ENCODE peak calls at places on chromosomes 6 and 20, in five cellular contexts. T, V, H, P and B are unnamed samples.

GRCh38 chr6:14713561-14713960 is 532.3 kb upstream of the JARID2 start:
- DNase-seq in V (no peak), H (no peak), P (no peak), T (no peak), B (no peak)

GRCh38 chr6:77457720-77458349 is 5.5 kb downstream of the HTR1B start:
- DNase-seq in H (no peak), V (peak; percentile 83), T (peak; percentile 85), P (peak; percentile 87), B (peak; percentile 82)

GRCh38 chr6:150857062-150857905 is 8.2 kb upstream of the MTHFD1L start:
- DNase-seq in H (no peak), P (no peak), T (no peak), V (peak; percentile 29), B (no peak)

GRCh38 chr6:121441477-121441876 is 6.0 kb downstream of the GJA1 start:
- DNase-seq in T (no peak), V (no peak), H (no peak), P (no peak), B (no peak)

GRCh38 chr20:33267691-33268090 is 15.3 kb upstream of the BPIFB1 start:
- DNase-seq in V (no peak), P (no peak), H (no peak), T (no peak), B (no peak)

GRCh38 chr6:147643341-147644200 is 135.1 kb downstream of the SAMD5 start:
- DNase-seq in V (no peak), P (no peak), H (no peak), T (no peak), B (no peak)

GRCh38 chr6:134724653-134725340 is 225.1 kb downstream of the ALDH8A1 start:
- DNase-seq in V (no peak), P (no peak), H (no peak), T (no peak), B (no peak)

GRCh38 chr6:99836471-99836870 is 157.6 kb downstream of the MCHR2 start:
- DNase-seq in T (no peak), H (no peak), V (no peak), P (no peak), B (no peak)

GRCh38 chr6:45424628-45424955 is 46.9 kb upstream of the SUPT3H start:
- DNase-seq in H (no peak), V (no peak), T (no peak), P (no peak), B (no peak)

GRCh38 chr6:12126051-12126450 is 113.9 kb downstream of the HIVEP1 start:
- DNase-seq in H (no peak), P (no peak), T (no peak), V (no peak), B (no peak)

GRCh38 chr6:81838031-81838430 is 85.5 kb upstream of the TENT5A start:
- DNase-seq in P (peak; percentile 35), H (no peak), T (no peak), V (peak; percentile 26), B (no peak)

GRCh38 chr6:140636237-140636636 is 1261.8 kb upstream of the CITED2 start:
- DNase-seq in T (no peak), H (no peak), V (no peak), P (no peak), B (no peak)

GRCh38 chr6:126886106-126886505 is 232.4 kb upstream of the RSPO3 start:
- DNase-seq in V (no peak), T (no peak), H (no peak), P (no peak), B (no peak)

GRCh38 chr6:88376759-88377387 is 210.7 kb upstream of the CNR1 start:
- DNase-seq in V (no peak), H (no peak), T (no peak), P (no peak), B (no peak)

GRCh38 chr6:119350202-119351004 is 842 bp upstream of the MAN1A1 start:
- DNase-seq in H (no peak), T (no peak), P (peak; percentile 22), V (peak; percentile 8), B (no peak)

GRCh38 chr20:20299904-20300303 is 68.0 kb upstream of the INSM1 start:
- DNase-seq in H (no peak), P (no peak), V (no peak), T (no peak), B (no peak)

GRCh38 chr6:169984181-169985120 is 233.0 kb downstream of the ERMARD start:
- DNase-seq in V (no peak), H (peak; percentile 48), T (no peak), P (no peak), B (no peak)

GRCh38 chr6:143966291-143966690 is 41.8 kb downstream of the PLAGL1 start:
- DNase-seq in H (no peak), T (no peak), V (no peak), P (no peak), B (no peak)

GRCh38 chr6:34544776-34545471 is 11.2 kb downstream of the SPDEF start:
- DNase-seq in H (no peak), V (no peak), P (no peak), T (no peak), B (no peak)

GRCh38 chr6:131027326-131027725 is 35.7 kb downstream of the EPB41L2 start:
- DNase-seq in P (no peak), T (no peak), V (no peak), H (no peak), B (no peak)

GRCh38 chr6:90610291-90610670 is 23.4 kb upstream of the MAP3K7 start:
- DNase-seq in V (no peak), H (no peak), T (no peak), P (peak; percentile 17), B (peak; percentile 24)

GRCh38 chr6:16657768-16658167 is 103.5 kb downstream of the ATXN1 start:
- DNase-seq in P (no peak), H (no peak), T (no peak), V (no peak), B (no peak)

GRCh38 chr6:134774244-134774643 is 175.7 kb downstream of the ALDH8A1 start:
- DNase-seq in H (no peak), T (no peak), P (no peak), V (no peak), B (no peak)

GRCh38 chr6:29490552-29490951 is 2.8 kb upstream of the MAS1L start:
- DNase-seq in V (no peak), H (no peak), P (no peak), T (no peak), B (no peak)

GRCh38 chr6:134458857-134459657 is 141.1 kb upstream of the SGK1 start:
- DNase-seq in H (peak; percentile 61), T (no peak), V (no peak), P (no peak), B (no peak)

GRCh38 chr6:166627875-166628849 is 1.1 kb upstream of the RPS6KA2 start:
- DNase-seq in H (peak; percentile 83), V (peak; percentile 54), P (peak; percentile 74), T (peak; percentile 68), B (peak; percentile 71)

GRCh38 chr20:43667341-43668132 is 623 bp downstream of the MYBL2 start:
- DNase-seq in T (peak; percentile 52), H (no peak), V (peak; percentile 67), P (peak; percentile 9), B (peak; percentile 47)

GRCh38 chr6:151635741-151636140 is 141.9 kb downstream of the CCDC170 start:
- DNase-seq in T (no peak), P (peak; percentile 2), V (no peak), H (no peak), B (no peak)

GRCh38 chr20:63703471-63703975 is 4.3 kb downstream of the ARFRP1 start:
- DNase-seq in P (no peak), V (no peak), T (peak; percentile 28), H (no peak), B (no peak)

GRCh38 chr6:79646006-79646405 is 14.9 kb downstream of the SH3BGRL2 start:
- DNase-seq in P (no peak), V (no peak), H (no peak), T (peak; percentile 41), B (no peak)

GRCh38 chr6:124430741-124431140 is 531.5 kb upstream of the RNF217 start:
- DNase-seq in V (no peak), P (no peak), T (no peak), H (no peak), B (no peak)

GRCh38 chr6:83958250-83958685 is 75.3 kb upstream of the MRAP2 start:
- DNase-seq in T (no peak), V (no peak), P (no peak), H (no peak), B (no peak)

GRCh38 chr6:24991748-24992467 is 56.1 kb upstream of the RIPOR2 start:
- DNase-seq in H (no peak), T (peak; percentile 63), V (peak; percentile 84), P (peak; percentile 81), B (peak; percentile 45)

GRCh38 chr6:2848851-2849250 is 7.2 kb upstream of the SERPINB1 start:
- DNase-seq in T (peak; percentile 86), H (no peak), V (no peak), P (no peak), B (no peak)

DNA sequence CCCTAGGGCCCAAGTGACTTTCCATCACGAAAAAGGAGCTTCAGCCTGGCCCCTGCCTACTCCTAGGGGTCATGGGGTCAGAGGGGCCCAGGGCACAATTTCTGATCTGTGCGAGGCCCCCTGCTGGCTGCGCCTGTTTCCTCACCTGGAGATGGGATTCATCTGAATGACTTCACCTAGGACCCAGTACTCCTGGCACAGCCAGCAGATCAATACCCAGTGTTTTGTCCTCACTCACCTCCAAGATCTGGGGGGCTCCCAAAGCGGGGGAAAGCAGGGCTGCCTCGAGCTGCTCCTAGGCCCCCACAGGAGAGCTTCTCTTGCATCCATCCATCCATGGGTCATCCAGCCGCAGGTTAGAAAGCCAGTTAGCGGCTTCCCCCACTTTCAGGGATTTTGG is 33.8 kb downstream of the CD40 start:
- DNase-seq in H (no peak), V (peak; percentile 36), P (no peak), T (peak; percentile 65), B (peak; percentile 53)
- TF ChIP-seq CTCF in H (no peak), V (peak; percentile 74), P (peak; percentile 27), T (peak; percentile 71), B (peak; percentile 44)

DNA sequence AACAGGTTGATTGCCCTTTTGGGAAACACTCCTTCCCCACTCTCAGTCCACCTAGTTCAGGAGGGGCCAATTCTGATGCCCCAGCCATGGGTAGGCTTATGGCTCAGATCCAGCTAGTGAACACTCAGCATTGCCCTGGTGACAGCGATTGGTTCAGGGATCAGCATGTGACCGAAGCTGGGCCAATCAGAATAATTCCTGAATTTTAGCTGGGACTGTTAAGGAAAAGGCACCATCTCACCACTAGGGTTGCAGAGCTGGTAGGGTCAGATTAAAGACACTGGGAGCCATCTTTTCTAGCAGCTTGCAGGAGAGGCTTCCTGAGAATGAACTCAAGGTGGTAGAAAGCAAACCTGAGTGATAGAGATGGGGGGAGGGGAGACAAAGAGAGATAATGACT is 44.4 kb downstream of the EYA2 start:
- DNase-seq in T (peak; percentile 40), P (no peak), H (no peak), V (peak; percentile 21), B (no peak)
- TF ChIP-seq CTCF in T (peak; percentile 54), P (no peak), H (no peak), V (peak; percentile 44), B (peak; percentile 6)

GRCh38 chr6:108260809-108261569 is at the start of gene SNX3:
- DNase-seq in P (peak; percentile 95), T (peak; percentile 98), H (peak; percentile 99), V (peak; percentile 97), B (peak; percentile 94)
- TF ChIP-seq CTCF in P (no peak), T (no peak), H (no peak), V (no peak), B (no peak)

DNA sequence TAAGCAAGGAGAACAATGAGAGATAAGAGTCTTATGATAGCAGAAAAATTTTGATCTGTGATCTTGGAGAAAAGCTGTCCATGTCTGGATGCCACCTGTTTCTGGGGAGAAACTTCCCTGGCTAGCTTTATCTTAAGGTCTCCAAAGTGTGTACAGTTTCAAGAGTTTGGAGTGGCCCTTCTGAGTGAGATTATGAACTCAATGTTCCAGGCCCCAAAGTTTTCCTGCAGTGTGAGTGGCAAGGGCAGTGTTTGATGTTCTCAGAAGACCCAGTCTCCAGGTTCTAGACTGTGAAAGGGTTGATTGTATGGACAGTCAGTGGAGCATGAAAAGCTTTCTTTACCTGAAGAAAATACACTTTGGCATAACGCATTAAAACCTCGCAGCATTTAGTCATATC is 121.7 kb downstream of the OLIG3 start:
- DNase-seq in V (no peak), T (no peak), H (no peak), P (no peak), B (no peak)
- TF ChIP-seq CTCF in V (no peak), T (no peak), H (no peak), P (no peak), B (no peak)